ENCODE peak calls at places on chromosomes 11 and 22, in five cellular contexts. F is CD4-positive, alpha-beta memory T cell; C is dorsolateral prefrontal cortex; T is GM03348; Z is AG20443. I is an unnamed sample.
A peak's percentile ranks its signal among the peaks of the same experiment; 100 is the strongest.

GRCh38 chr22:31945971-31946680 is 1.8 kb downstream of the YWHAH start:
- DNase-seq in F (no peak), C (no peak), T (no peak), Z (no peak), I (no peak)

GRCh38 chr11:17734418-17734911 is at the start of gene KCNC1:
- DNase-seq in F (no peak), C (no peak), T (peak; percentile 79), Z (peak; percentile 84), I (peak; percentile 49)

GRCh38 chr11:6505577-6506240 is 8.6 kb downstream of the DNHD1 start:
- DNase-seq in F (peak; percentile 27), C (no peak), T (peak; percentile 76), Z (peak; percentile 65), I (peak; percentile 77)

GRCh38 chr11:117618273-117618672 is 178.7 kb downstream of the DSCAML1 start:
- DNase-seq in F (no peak), C (no peak), T (no peak), Z (no peak), I (no peak)

GRCh38 chr11:119701591-119702260 is 27.3 kb downstream of the NECTIN1 start:
- DNase-seq in F (no peak), C (no peak), T (no peak), Z (no peak), I (no peak)

GRCh38 chr11:16920559-16920958 is 93.7 kb downstream of the PLEKHA7 start:
- DNase-seq in F (no peak), C (no peak), T (no peak), Z (no peak), I (no peak)

GRCh38 chr22:33789690-33790253 is 130.5 kb downstream of the LARGE1 start:
- DNase-seq in F (no peak), C (no peak), T (no peak), Z (no peak), I (no peak)

GRCh38 chr22:44597616-44598015 is 99.6 kb upstream of the RTL6 start:
- DNase-seq in F (no peak), C (peak; percentile 74), T (peak; percentile 31), Z (peak; percentile 56), I (peak; percentile 33)

GRCh38 chr11:65615950-65616574 is 486 bp downstream of the PCNX3 start:
- DNase-seq in F (no peak), C (no peak), T (peak; percentile 80), Z (peak; percentile 73), I (no peak)

GRCh38 chr11:3006505-3007260 is 14.6 kb upstream of the NAP1L4 start:
- DNase-seq in F (no peak), C (peak; percentile 28), T (no peak), Z (no peak), I (no peak)